ENCODE peak calls at places on chromosomes 11 and 22, in eight cellular contexts. One of them, this sample, is unnamed.

GRCh38 chr11:70906101-70906500 is 346.3 kb downstream of the SHANK2 start:
- DNase-seq in heart left ventricle: no peak
- DNase-seq in Kasumi-1: no peak
- DNase-seq in stimulated activated CD4-positive, alpha-beta T cell treated with anti-CD3 and anti-CD28 coated beads, TNF-alpha, amount 100 ng/mL, for 1 hour: no peak
- DNase-seq in lower leg skin: no peak
- DNase-seq in A549: no peak
- DNase-seq in right cardiac atrium: no peak
- DNase-seq in mucosa of descending colon: no peak
- DNase-seq in this sample: no peak

GRCh38 chr11:134538793-134539192 is 126.8 kb upstream of the B3GAT1 start:
- DNase-seq in heart left ventricle: no peak
- DNase-seq in Kasumi-1: no peak
- DNase-seq in stimulated activated CD4-positive, alpha-beta T cell treated with anti-CD3 and anti-CD28 coated beads, TNF-alpha, amount 100 ng/mL, for 1 hour: no peak
- DNase-seq in lower leg skin: peak
- DNase-seq in A549: no peak
- DNase-seq in right cardiac atrium: no peak
- DNase-seq in mucosa of descending colon: no peak
- DNase-seq in this sample: no peak

GRCh38 chr11:73716153-73717056 is 44.5 kb downstream of the RAB6A start:
- DNase-seq in heart left ventricle: no peak
- DNase-seq in Kasumi-1: peak
- DNase-seq in stimulated activated CD4-positive, alpha-beta T cell treated with anti-CD3 and anti-CD28 coated beads, TNF-alpha, amount 100 ng/mL, for 1 hour: no peak
- DNase-seq in lower leg skin: peak
- DNase-seq in A549: peak
- DNase-seq in right cardiac atrium: no peak
- DNase-seq in mucosa of descending colon: no peak
- DNase-seq in this sample: no peak

GRCh38 chr11:103703437-103703836 is 333.0 kb upstream of the DDI1 start:
- DNase-seq in heart left ventricle: no peak
- DNase-seq in Kasumi-1: no peak
- DNase-seq in stimulated activated CD4-positive, alpha-beta T cell treated with anti-CD3 and anti-CD28 coated beads, TNF-alpha, amount 100 ng/mL, for 1 hour: no peak
- DNase-seq in lower leg skin: no peak
- DNase-seq in A549: no peak
- DNase-seq in right cardiac atrium: no peak
- DNase-seq in mucosa of descending colon: no peak
- DNase-seq in this sample: no peak

GRCh38 chr11:58685973-58686720 is 45.6 kb downstream of the GLYAT start:
- DNase-seq in heart left ventricle: no peak
- DNase-seq in Kasumi-1: no peak
- DNase-seq in stimulated activated CD4-positive, alpha-beta T cell treated with anti-CD3 and anti-CD28 coated beads, TNF-alpha, amount 100 ng/mL, for 1 hour: no peak
- DNase-seq in lower leg skin: no peak
- DNase-seq in A549: no peak
- DNase-seq in right cardiac atrium: no peak
- DNase-seq in mucosa of descending colon: no peak
- DNase-seq in this sample: no peak

GRCh38 chr11:66843776-66844495 is 695 bp downstream of the RCE1 start:
- DNase-seq in heart left ventricle: no peak
- DNase-seq in Kasumi-1: no peak
- DNase-seq in stimulated activated CD4-positive, alpha-beta T cell treated with anti-CD3 and anti-CD28 coated beads, TNF-alpha, amount 100 ng/mL, for 1 hour: no peak
- DNase-seq in lower leg skin: peak
- DNase-seq in A549: no peak
- DNase-seq in right cardiac atrium: no peak
- DNase-seq in mucosa of descending colon: no peak
- DNase-seq in this sample: no peak

GRCh38 chr11:107050126-107050525 is 31.9 kb upstream of the GUCY1A2 start:
- DNase-seq in heart left ventricle: no peak
- DNase-seq in Kasumi-1: no peak
- DNase-seq in stimulated activated CD4-positive, alpha-beta T cell treated with anti-CD3 and anti-CD28 coated beads, TNF-alpha, amount 100 ng/mL, for 1 hour: no peak
- DNase-seq in lower leg skin: no peak
- DNase-seq in A549: no peak
- DNase-seq in right cardiac atrium: no peak
- DNase-seq in mucosa of descending colon: no peak
- DNase-seq in this sample: no peak

GRCh38 chr11:61830318-61831105 is 2.4 kb downstream of the FADS2 start:
- DNase-seq in heart left ventricle: peak
- DNase-seq in Kasumi-1: no peak
- DNase-seq in stimulated activated CD4-positive, alpha-beta T cell treated with anti-CD3 and anti-CD28 coated beads, TNF-alpha, amount 100 ng/mL, for 1 hour: no peak
- DNase-seq in lower leg skin: no peak
- DNase-seq in A549: no peak
- DNase-seq in right cardiac atrium: no peak
- DNase-seq in mucosa of descending colon: no peak
- DNase-seq in this sample: no peak

GRCh38 chr11:117878939-117879475 is 2.5 kb upstream of the FXYD6 start:
- DNase-seq in heart left ventricle: no peak
- DNase-seq in Kasumi-1: no peak
- DNase-seq in stimulated activated CD4-positive, alpha-beta T cell treated with anti-CD3 and anti-CD28 coated beads, TNF-alpha, amount 100 ng/mL, for 1 hour: no peak
- DNase-seq in lower leg skin: peak
- DNase-seq in A549: no peak
- DNase-seq in right cardiac atrium: no peak
- DNase-seq in mucosa of descending colon: no peak
- DNase-seq in this sample: no peak

GRCh38 chr11:1156506-1157340 is 1.0 kb upstream of the MUC5AC start:
- DNase-seq in heart left ventricle: no peak
- DNase-seq in Kasumi-1: no peak
- DNase-seq in stimulated activated CD4-positive, alpha-beta T cell treated with anti-CD3 and anti-CD28 coated beads, TNF-alpha, amount 100 ng/mL, for 1 hour: no peak
- DNase-seq in lower leg skin: peak
- DNase-seq in A549: no peak
- DNase-seq in right cardiac atrium: no peak
- DNase-seq in mucosa of descending colon: no peak
- DNase-seq in this sample: no peak

GRCh38 chr11:19660076-19660475 is 52.6 kb upstream of the NAV2 start:
- DNase-seq in heart left ventricle: no peak
- DNase-seq in Kasumi-1: no peak
- DNase-seq in stimulated activated CD4-positive, alpha-beta T cell treated with anti-CD3 and anti-CD28 coated beads, TNF-alpha, amount 100 ng/mL, for 1 hour: no peak
- DNase-seq in lower leg skin: no peak
- DNase-seq in A549: peak
- DNase-seq in right cardiac atrium: no peak
- DNase-seq in mucosa of descending colon: no peak
- DNase-seq in this sample: no peak

GRCh38 chr11:47607380-47607779 is 13.2 kb upstream of the C1QTNF4 start:
- DNase-seq in heart left ventricle: peak
- DNase-seq in Kasumi-1: no peak
- DNase-seq in stimulated activated CD4-positive, alpha-beta T cell treated with anti-CD3 and anti-CD28 coated beads, TNF-alpha, amount 100 ng/mL, for 1 hour: no peak
- DNase-seq in lower leg skin: peak
- DNase-seq in A549: no peak
- DNase-seq in right cardiac atrium: peak
- DNase-seq in mucosa of descending colon: no peak
- DNase-seq in this sample: no peak

GRCh38 chr11:108958446-108959123 is 293.7 kb downstream of the DDX10 start:
- DNase-seq in heart left ventricle: no peak
- DNase-seq in Kasumi-1: no peak
- DNase-seq in stimulated activated CD4-positive, alpha-beta T cell treated with anti-CD3 and anti-CD28 coated beads, TNF-alpha, amount 100 ng/mL, for 1 hour: no peak
- DNase-seq in lower leg skin: no peak
- DNase-seq in A549: peak
- DNase-seq in right cardiac atrium: no peak
- DNase-seq in mucosa of descending colon: no peak
- DNase-seq in this sample: no peak

GRCh38 chr11:2190670-2191471 is 19.3 kb upstream of the TH start:
- DNase-seq in heart left ventricle: no peak
- DNase-seq in Kasumi-1: peak
- DNase-seq in stimulated activated CD4-positive, alpha-beta T cell treated with anti-CD3 and anti-CD28 coated beads, TNF-alpha, amount 100 ng/mL, for 1 hour: no peak
- DNase-seq in lower leg skin: no peak
- DNase-seq in A549: no peak
- DNase-seq in right cardiac atrium: no peak
- DNase-seq in mucosa of descending colon: no peak
- DNase-seq in this sample: no peak

GRCh38 chr11:120132645-120133185 is 5.2 kb downstream of the TRIM29 start:
- DNase-seq in heart left ventricle: no peak
- DNase-seq in Kasumi-1: no peak
- DNase-seq in stimulated activated CD4-positive, alpha-beta T cell treated with anti-CD3 and anti-CD28 coated beads, TNF-alpha, amount 100 ng/mL, for 1 hour: no peak
- DNase-seq in lower leg skin: peak
- DNase-seq in A549: no peak
- DNase-seq in right cardiac atrium: no peak
- DNase-seq in mucosa of descending colon: peak
- DNase-seq in this sample: no peak

GRCh38 chr11:86919557-86920210 is 35.5 kb downstream of the FZD4 start:
- DNase-seq in heart left ventricle: no peak
- DNase-seq in Kasumi-1: peak
- DNase-seq in stimulated activated CD4-positive, alpha-beta T cell treated with anti-CD3 and anti-CD28 coated beads, TNF-alpha, amount 100 ng/mL, for 1 hour: no peak
- DNase-seq in lower leg skin: no peak
- DNase-seq in A549: peak
- DNase-seq in right cardiac atrium: no peak
- DNase-seq in mucosa of descending colon: no peak
- DNase-seq in this sample: no peak

GRCh38 chr22:48278620-48279464 is 1516.4 kb downstream of the TBC1D22A start:
- DNase-seq in heart left ventricle: no peak
- DNase-seq in Kasumi-1: no peak
- DNase-seq in stimulated activated CD4-positive, alpha-beta T cell treated with anti-CD3 and anti-CD28 coated beads, TNF-alpha, amount 100 ng/mL, for 1 hour: no peak
- DNase-seq in lower leg skin: peak
- DNase-seq in A549: no peak
- DNase-seq in right cardiac atrium: no peak
- DNase-seq in mucosa of descending colon: no peak
- DNase-seq in this sample: no peak